ENCODE peak calls at places on chromosomes 2 and 18, in five cellular contexts. N is cardiac muscle cell, E is fibroblast of lung, D is suprapubic skin, O is gastrocnemius medialis. V is an unnamed sample.

GRCh38 chr2:202814226-202814625 is 57.3 kb downstream of the ICA1L start:
- DNase-seq in N (no peak), D (no peak), E (no peak), O (no peak), V (no peak)

GRCh38 chr2:105545731-105546622 is 147.1 kb upstream of the FHL2 start:
- DNase-seq in E (peak), N (peak), D (peak), O (peak), V (no peak)

GRCh38 chr2:102703748-102704147 is 58.1 kb upstream of the TMEM182 start:
- DNase-seq in E (peak), O (no peak), D (no peak), N (peak), V (no peak)

GRCh38 chr2:33650171-33650570 is 51.1 kb upstream of the FAM98A start:
- DNase-seq in E (no peak), O (no peak), N (no peak), D (no peak), V (no peak)

GRCh38 chr2:46552086-46552485 is 72.7 kb downstream of the TMEM247 start:
- DNase-seq in N (no peak), E (no peak), D (no peak), O (no peak), V (no peak)

GRCh38 chr2:85886585-85886984 is 2.2 kb downstream of the ST3GAL5 start:
- DNase-seq in N (peak), O (peak), E (peak), D (peak), V (no peak)

GRCh38 chr18:48667276-48668254 is 128.7 kb downstream of the CTIF start:
- DNase-seq in N (no peak), O (no peak), D (peak), E (peak), V (no peak)

GRCh38 chr2:199811360-199811759 is 39.6 kb downstream of the FTCDNL1 start:
- DNase-seq in D (no peak), O (no peak), N (no peak), E (no peak), V (no peak)

GRCh38 chr2:158726906-158727592 is 68.1 kb upstream of the DAPL1 start:
- DNase-seq in D (no peak), O (peak), N (no peak), E (no peak), V (no peak)

GRCh38 chr18:55111271-55111670 is 152.0 kb upstream of the CCDC68 start:
- DNase-seq in N (no peak), E (no peak), O (no peak), D (no peak), V (no peak)

GRCh38 chr2:224847961-224848850 is 132.0 kb upstream of the CCDC195 start:
- DNase-seq in O (no peak), E (peak), D (no peak), N (peak), V (peak)

GRCh38 chr2:184814428-184814827 is 216.1 kb downstream of the ZNF804A start:
- DNase-seq in N (no peak), D (no peak), O (no peak), E (no peak), V (no peak)

GRCh38 chr2:223093436-223093839 is 41.4 kb downstream of the KCNE4 start:
- DNase-seq in E (peak), D (peak), N (peak), O (no peak), V (no peak)

GRCh38 chr18:22176622-22177495 is 7.5 kb downstream of the GATA6 start:
- DNase-seq in N (peak), E (no peak), D (no peak), O (no peak), V (no peak)

GRCh38 chr2:160635488-160635887 is 141.9 kb upstream of the RBMS1 start:
- DNase-seq in D (no peak), O (no peak), N (peak), E (peak), V (no peak)

GRCh38 chr2:218074031-218074430 is 5.0 kb downstream of the RUFY4 start:
- DNase-seq in O (no peak), E (peak), N (peak), D (no peak), V (no peak)

GRCh38 chr2:105426626-105427292 is 27.9 kb upstream of the FHL2 start:
- DNase-seq in D (no peak), N (no peak), E (no peak), O (no peak), V (no peak)

GRCh38 chr18:48136051-48136543 is 205.6 kb upstream of the SMAD2 start:
- DNase-seq in N (no peak), E (no peak), O (no peak), D (no peak), V (no peak)

GRCh38 chr18:9708882-9709877 is 1.1 kb downstream of the RAB31 start:
- DNase-seq in D (peak), O (no peak), E (peak), N (peak), V (no peak)

GRCh38 chr2:196592331-196592911 is 47.1 kb upstream of the CCDC150 start:
- DNase-seq in N (peak), O (no peak), E (peak), D (no peak), V (no peak)

GRCh38 chr2:50645346-50645745 is 386.6 kb downstream of the NRXN1 start:
- DNase-seq in E (no peak), O (no peak), D (no peak), N (no peak), V (no peak)

GRCh38 chr18:56799756-56800155 is 148.6 kb downstream of the WDR7 start:
- DNase-seq in N (peak), E (peak), O (no peak), D (no peak), V (no peak)

GRCh38 chr18:72460210-72460680 is 83.9 kb downstream of the CBLN2 start:
- DNase-seq in D (no peak), N (peak), E (peak), O (no peak), V (no peak)

GRCh38 chr2:43412121-43412753 is 183.6 kb downstream of the THADA start:
- DNase-seq in O (no peak), N (peak), E (peak), D (no peak), V (no peak)

GRCh38 chr18:56358608-56359007 is 279.8 kb downstream of the TXNL1 start:
- DNase-seq in N (no peak), O (no peak), D (no peak), E (no peak), V (no peak)

GRCh38 chr2:177172034-177172880 is 40.3 kb upstream of the HNRNPA3 start:
- DNase-seq in N (peak), E (peak), D (no peak), O (no peak), V (no peak)

GRCh38 chr2:226578879-226579278 is 220.7 kb downstream of the IRS1 start:
- DNase-seq in O (peak), D (no peak), E (peak), N (peak), V (no peak)

GRCh38 chr2:134306521-134306920 is 52.6 kb downstream of the MGAT5 start:
- DNase-seq in D (no peak), E (no peak), O (no peak), N (no peak), V (no peak)

GRCh38 chr2:45045706-45046105 is 36.5 kb upstream of the SIX2 start:
- DNase-seq in O (no peak), E (peak), D (no peak), N (no peak), V (no peak)

DNA sequence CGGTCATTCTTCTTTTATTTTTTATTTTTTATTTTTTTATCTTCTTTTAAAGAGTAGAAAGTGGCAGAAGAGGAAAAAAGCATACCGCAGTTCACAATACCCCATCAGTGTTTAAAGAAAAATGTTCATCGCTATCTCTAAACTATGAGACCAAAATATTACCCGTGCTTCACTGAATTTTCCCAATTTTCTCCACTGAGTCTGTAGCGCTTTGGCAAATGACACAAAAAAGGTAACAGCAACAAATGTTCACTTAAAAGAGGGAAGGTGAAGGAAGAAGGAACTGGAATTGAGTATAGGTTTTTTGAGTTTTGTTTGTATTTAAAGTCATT is 15.1 kb upstream of the RIOK3 start:
- DNase-seq in N (no peak), O (no peak), D (no peak), E (no peak), V (no peak)
- H3K4me3 ChIP-seq in N (peak), O (peak), D (peak), E (peak), V (peak)

DNA sequence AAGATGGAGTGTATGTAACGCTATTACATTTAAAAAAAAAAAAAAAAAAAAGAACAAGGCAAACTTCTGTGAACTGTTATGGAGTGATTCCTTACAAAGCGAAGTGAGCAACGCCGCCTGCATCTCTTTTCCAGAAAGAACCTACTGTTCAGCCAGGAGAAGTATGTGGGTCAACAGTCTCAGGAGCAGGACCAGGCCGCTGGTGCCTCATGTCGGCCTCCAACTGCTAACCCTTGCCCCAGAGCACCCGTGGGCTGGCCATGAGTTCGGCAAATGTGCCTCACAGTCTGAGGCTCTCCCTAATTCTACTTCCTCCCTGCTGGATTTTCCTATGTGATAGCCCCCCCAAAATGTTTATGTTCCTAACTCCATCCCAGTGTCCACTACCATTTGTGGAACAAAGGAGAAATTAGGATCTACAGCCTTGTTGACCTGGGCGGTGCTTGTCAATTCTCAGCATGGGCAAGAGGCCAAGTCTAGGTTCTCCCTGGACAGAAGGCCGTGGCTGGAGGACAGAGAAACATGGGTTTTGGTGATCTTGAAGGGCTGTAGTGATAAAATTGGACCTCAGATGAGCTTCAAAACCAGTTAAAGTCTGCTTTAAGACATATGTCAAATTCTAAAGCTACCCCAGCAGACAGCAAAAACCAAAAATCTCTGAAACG is 15.9 kb downstream of the FAM168B start:
- DNase-seq in E (no peak), O (peak), D (no peak), N (no peak), V (no peak)
- H3K27ac ChIP-seq in E (no peak), O (peak), D (no peak), N (peak), V (no peak)

GRCh38 chr2:51790854-51791253 is 758.9 kb upstream of the NRXN1 start:
- DNase-seq in E (no peak), O (no peak), N (no peak), D (no peak), V (no peak)

GRCh38 chr2:51789908-51790307 is 758.0 kb upstream of the NRXN1 start:
- DNase-seq in N (no peak), E (peak), O (no peak), D (no peak), V (no peak)

DNA sequence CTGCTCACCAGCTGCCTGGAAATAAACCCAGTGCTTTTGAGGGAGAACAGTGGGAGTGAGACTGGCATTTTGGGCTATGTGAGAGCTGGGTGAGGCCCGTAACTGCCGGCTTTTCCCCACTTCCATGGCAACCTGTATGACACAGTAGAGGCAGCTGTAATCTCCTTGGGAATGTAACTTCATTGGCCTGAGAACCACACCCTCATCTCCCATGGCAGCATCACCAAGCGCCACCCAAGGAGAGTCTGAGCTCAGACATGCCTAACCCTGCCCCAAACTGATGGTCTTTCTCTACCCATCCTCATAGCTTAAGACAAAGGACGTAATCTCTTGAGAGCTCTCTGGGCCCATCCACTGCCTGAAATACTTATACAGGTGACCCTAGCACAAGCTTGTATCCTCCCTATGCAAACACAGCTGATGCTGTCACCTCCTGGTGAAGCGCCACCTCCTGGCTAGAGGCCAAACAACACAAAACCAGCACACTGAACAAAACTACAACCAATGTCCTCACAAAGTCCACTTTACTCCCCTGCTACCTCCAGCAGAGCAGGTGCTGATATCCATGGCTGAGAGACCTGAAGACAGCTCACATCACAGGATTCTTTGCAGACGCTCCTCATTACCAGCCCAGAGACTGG is 763.4 kb upstream of the NRXN1 start:
- DNase-seq in E (no peak), N (peak), D (no peak), O (no peak), V (no peak)
- TF ChIP-seq CTCF in E (no peak), N (peak), D (no peak), O (no peak), V (peak)

DNA sequence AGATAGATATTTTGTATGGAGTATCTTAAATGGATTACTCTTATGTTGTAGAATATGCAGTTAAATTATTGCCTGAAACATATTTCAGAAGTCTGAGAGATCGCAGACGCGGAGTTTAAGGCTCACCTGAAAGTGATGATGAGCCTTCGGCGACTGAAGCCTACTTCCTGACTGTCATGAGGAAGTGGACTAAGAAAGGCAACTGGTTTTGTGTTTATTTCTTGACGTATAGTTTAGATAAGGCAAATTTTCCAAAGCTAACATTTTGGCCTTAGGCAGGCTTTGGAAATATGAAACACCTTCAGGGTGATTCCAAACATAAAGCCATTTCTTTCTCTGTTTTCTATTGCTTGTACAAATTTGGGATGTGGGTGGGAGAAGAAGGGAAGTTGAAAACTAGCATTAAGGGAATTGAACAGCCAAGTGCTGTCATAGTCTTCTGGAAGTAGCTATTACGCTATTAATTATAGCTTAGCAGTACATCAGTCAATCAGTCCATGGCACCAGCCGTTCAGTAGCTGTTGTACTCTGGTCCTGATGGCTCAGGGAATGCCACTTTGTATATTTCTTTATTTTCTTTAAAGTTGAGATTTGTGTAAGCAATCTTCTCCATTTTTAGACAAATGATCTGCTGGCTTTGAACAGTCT is 1.5 kb downstream of the GRHL1 start:
- DNase-seq in D (no peak), E (no peak), O (no peak), N (no peak), V (no peak)
- H3K4me3 ChIP-seq in D (peak), E (no peak), O (no peak), N (no peak), V (no peak)

GRCh38 chr2:20574423-20574911 is 76.4 kb downstream of the HS1BP3 start:
- DNase-seq in O (no peak), D (no peak), E (no peak), N (no peak), V (no peak)

GRCh38 chr2:20573611-20574422 is 77.1 kb downstream of the HS1BP3 start:
- DNase-seq in O (no peak), E (peak), D (no peak), N (peak), V (no peak)

GRCh38 chr2:20575935-20576597 is 74.8 kb downstream of the HS1BP3 start:
- DNase-seq in E (no peak), N (no peak), D (no peak), O (no peak), V (no peak)

GRCh38 chr2:20575414-20575813 is 75.5 kb downstream of the HS1BP3 start:
- DNase-seq in D (no peak), E (no peak), O (no peak), N (no peak), V (no peak)

GRCh38 chr2:20574930-20575329 is 76.0 kb downstream of the HS1BP3 start:
- DNase-seq in D (no peak), E (no peak), N (no peak), O (no peak), V (no peak)
- H3K27ac ChIP-seq in D (no peak), E (no peak), N (no peak), O (peak), V (no peak)

DNA sequence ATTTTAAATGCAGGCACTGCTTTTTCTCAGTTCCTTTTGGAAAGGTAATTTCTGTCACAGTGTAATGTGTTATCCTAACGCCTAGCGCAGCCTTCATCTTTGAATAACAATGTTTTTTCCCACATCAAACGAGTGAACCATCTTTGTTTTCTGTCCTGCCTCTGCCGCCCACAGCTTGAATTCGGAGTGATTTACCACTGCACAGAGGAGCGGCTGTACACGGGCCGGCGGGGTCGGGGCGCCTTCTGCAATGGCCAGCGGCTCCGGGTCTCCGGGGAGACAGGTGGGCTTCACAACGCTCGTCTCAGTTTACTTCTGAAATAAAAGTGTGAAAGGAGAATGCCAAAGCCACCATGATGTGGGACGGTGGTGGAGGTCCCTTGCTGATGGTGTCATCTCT is 32.8 kb downstream of the IMPA2 start:
- DNase-seq in O (no peak), E (no peak), D (no peak), N (no peak), V (no peak)
- TF ChIP-seq CTCF in O (no peak), E (no peak), D (no peak), N (no peak), V (no peak)

GRCh38 chr2:30030361-30030760 is 109.0 kb upstream of the ALK start:
- DNase-seq in N (no peak), O (no peak), E (no peak), D (no peak), V (no peak)

GRCh38 chr2:30029804-30030203 is 108.4 kb upstream of the ALK start:
- DNase-seq in E (no peak), D (no peak), N (no peak), O (no peak), V (no peak)

GRCh38 chr2:30022444-30023071 is 101.2 kb upstream of the ALK start:
- DNase-seq in N (no peak), E (no peak), O (no peak), D (no peak), V (no peak)

GRCh38 chr2:30024281-30024680 is 102.9 kb upstream of the ALK start:
- DNase-seq in E (no peak), D (no peak), O (no peak), N (no peak), V (no peak)

DNA sequence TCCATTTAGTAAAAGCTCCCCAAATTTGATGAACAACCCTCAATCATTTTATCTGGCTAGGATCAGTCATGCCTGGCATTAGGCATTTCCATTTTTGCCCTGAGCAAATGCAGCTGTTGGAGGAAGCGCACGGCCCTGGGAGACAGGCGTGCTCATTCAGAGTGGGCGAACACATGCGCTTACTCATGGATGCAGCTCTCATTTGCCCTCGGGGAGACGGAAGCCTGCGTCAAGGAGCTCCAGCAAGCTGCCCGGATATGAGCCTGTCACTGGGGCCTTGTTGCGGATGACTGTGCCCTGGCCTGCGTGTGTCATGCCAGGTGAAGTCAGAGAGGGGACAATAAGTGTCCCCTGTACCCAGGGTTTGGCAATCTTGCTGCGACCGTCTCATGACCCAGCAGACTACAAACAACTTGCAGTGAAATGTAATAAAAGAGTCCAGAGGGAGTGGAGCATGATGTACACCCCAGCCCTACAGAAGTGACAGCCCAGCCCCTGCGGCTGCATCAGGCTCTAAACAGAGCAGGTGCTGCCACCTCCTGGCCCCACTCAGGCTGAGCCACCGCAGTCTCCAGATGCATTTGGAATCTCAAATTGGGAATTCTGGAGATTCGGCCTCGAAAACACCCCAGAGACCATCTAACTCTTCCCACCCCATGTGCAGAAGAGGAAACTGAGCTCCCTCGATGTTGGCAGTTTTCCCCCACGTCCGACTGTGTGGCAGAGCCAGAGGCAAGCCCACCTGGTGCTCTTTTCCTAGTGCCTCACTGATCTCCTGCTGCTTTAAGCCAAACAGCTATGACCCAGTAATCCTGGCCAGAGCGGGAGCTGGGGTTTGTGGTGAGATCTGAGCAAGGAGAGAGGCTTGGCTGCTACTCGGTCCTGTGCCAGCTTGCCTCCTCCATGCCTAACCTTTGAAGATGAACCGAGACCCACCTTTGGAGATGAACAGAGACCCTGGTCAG is 105.0 kb upstream of the ALK start:
- DNase-seq in E (peak), O (no peak), N (peak), D (no peak), V (peak)
- H3K4me3 ChIP-seq in E (no peak), O (no peak), N (no peak), D (no peak), V (no peak)

V was measured in RWPE2.